ENCODE peak calls at places on chromosomes 4 and X, in five cellular contexts. A is amniotic stem cell, Z is iPS DF 6.9, J is kidney glomerular epithelial cell, U is epithelial cell of esophagus. R is an unnamed sample.

GRCh38 chr4:99414401-99414800 is 20.7 kb downstream of the ADH7 start:
- DNase-seq in A (no peak), Z (no peak), J (no peak), U (peak; percentile 70), R (no peak)

GRCh38 chr4:8699479-8700145 is 107.0 kb downstream of the CPZ start:
- DNase-seq in A (no peak), Z (no peak), J (no peak), U (no peak), R (no peak)

GRCh38 chr4:148866666-148867065 is 424.5 kb upstream of the NR3C2 start:
- DNase-seq in A (no peak), Z (no peak), J (no peak), U (no peak), R (no peak)

GRCh38 chr4:2733001-2733843 is 22.9 kb downstream of the TNIP2 start:
- DNase-seq in A (no peak), Z (no peak), J (no peak), U (no peak), R (no peak)

GRCh38 chr4:178577933-178578332 is 1135.7 kb upstream of the AGA start:
- DNase-seq in A (no peak), Z (no peak), J (no peak), U (peak; percentile 24), R (no peak)

GRCh38 chr4:82801910-82802521 is 3.4 kb upstream of the SCD5 start:
- DNase-seq in A (no peak), Z (no peak), J (no peak), U (peak; percentile 66), R (no peak)

GRCh38 chr4:189278559-189279165 is 662.0 kb upstream of the FRG1 start:
- DNase-seq in A (no peak), Z (no peak), J (no peak), U (no peak), R (no peak)

GRCh38 chr4:159071969-159072765 is 30.7 kb upstream of the RAPGEF2 start:
- DNase-seq in A (no peak), Z (no peak), J (no peak), U (peak; percentile 28), R (no peak)

GRCh38 chr4:142194905-142195304 is 558.5 kb downstream of the IL15 start:
- DNase-seq in A (no peak), Z (no peak), J (no peak), U (no peak), R (no peak)

GRCh38 chr4:164935363-164935762 is 42.1 kb downstream of the TRIM61 start:
- DNase-seq in A (no peak), Z (no peak), J (no peak), U (no peak), R (peak; percentile 72)

GRCh38 chr4:97720869-97721432 is 422.3 kb downstream of the STPG2 start:
- DNase-seq in A (no peak), Z (no peak), J (peak; percentile 51), U (peak; percentile 67), R (no peak)

GRCh38 chr4:140556372-140557085 is 12.2 kb downstream of the UCP1 start:
- DNase-seq in A (no peak), Z (no peak), J (no peak), U (peak; percentile 14), R (no peak)

GRCh38 chr4:89949782-89950387 is 55.2 kb downstream of the MMRN1 start:
- DNase-seq in A (no peak), Z (no peak), J (no peak), U (peak; percentile 33), R (no peak)

GRCh38 chrX:110082156-110082555 is 79.2 kb downstream of the TMEM164 start:
- DNase-seq in A (no peak), Z (no peak), J (no peak), U (peak; percentile 85), R (peak; percentile 36)

GRCh38 chr4:3430524-3430923 is 11.2 kb upstream of the HGFAC start:
- DNase-seq in A (no peak), Z (no peak), J (no peak), U (no peak), R (no peak)

GRCh38 chrX:8548446-8548845 is 83.8 kb downstream of the VCX3B start:
- DNase-seq in A (no peak), Z (no peak), J (no peak), U (peak; percentile 51), R (no peak)

GRCh38 chr4:186942745-186943606 is 219.3 kb upstream of the FAT1 start:
- DNase-seq in A (no peak), Z (no peak), J (peak; percentile 90), U (no peak), R (peak; percentile 28)

GRCh38 chr4:7395635-7396034 is 39.1 kb downstream of the PSAPL1 start:
- DNase-seq in A (no peak), Z (no peak), J (no peak), U (no peak), R (peak; percentile 2)

GRCh38 chrX:30831082-30831481 is 58.0 kb downstream of the TAB3 start:
- DNase-seq in A (no peak), Z (no peak), J (no peak), U (no peak), R (no peak)

GRCh38 chr4:169818063-169818679 is 60.4 kb upstream of the HPF1 start:
- DNase-seq in A (no peak), Z (no peak), J (no peak), U (no peak), R (no peak)

GRCh38 chr4:88897180-88897579 is 159.8 kb downstream of the FAM13A start:
- DNase-seq in A (no peak), Z (no peak), J (no peak), U (peak; percentile 71), R (no peak)

GRCh38 chr4:80101768-80102116 is 28.7 kb upstream of the ANTXR2 start:
- DNase-seq in A (no peak), Z (no peak), J (no peak), U (peak; percentile 50), R (no peak)